ENCODE peak calls at places on chromosomes 12 and 14, in ten cellular contexts. P, V, E, K, M, J, S, C, R and Y are unnamed samples.

GRCh38 chr12:92290016-92290685 is 144.5 kb upstream of the BTG1 start:
- DNase-seq in P (no peak), V (no peak), E (no peak), K (no peak), M (no peak), J (peak; percentile 14), S (peak; percentile 63), C (no peak), R (peak; percentile 54), Y (peak; percentile 69)

GRCh38 chr14:93970967-93971634 is 5.3 kb downstream of the ASB2 start:
- DNase-seq in P (no peak), V (no peak), E (no peak), K (no peak), M (no peak), J (no peak), S (no peak), C (no peak), R (no peak), Y (no peak)

GRCh38 chr12:123971770-123972447 is 722 bp downstream of the CCDC92 start:
- DNase-seq in P (peak; percentile 58), V (peak; percentile 38), E (peak; percentile 52), K (no peak), M (peak; percentile 31), J (no peak), S (peak; percentile 72), C (no peak), R (peak; percentile 47), Y (peak; percentile 65)

GRCh38 chr12:2339022-2339431 is 286.2 kb downstream of the CACNA1C start:
- DNase-seq in P (no peak), V (no peak), E (no peak), K (no peak), M (peak; percentile 33), J (no peak), S (no peak), C (no peak), R (peak; percentile 70), Y (peak; percentile 89)

GRCh38 chr12:127381043-127381668 is 885.8 kb upstream of the TMEM132C start:
- DNase-seq in P (peak; percentile 15), V (no peak), E (peak; percentile 30), K (no peak), M (no peak), J (no peak), S (peak; percentile 36), C (no peak), R (peak; percentile 16), Y (no peak)

GRCh38 chr12:108196319-108196718 is 67.2 kb downstream of the WSCD2 start:
- DNase-seq in P (no peak), V (no peak), E (no peak), K (no peak), M (no peak), J (no peak), S (no peak), C (no peak), R (no peak), Y (no peak)

GRCh38 chr14:87199371-87199770 is 793.6 kb downstream of the GALC start:
- DNase-seq in P (no peak), V (no peak), E (no peak), K (no peak), M (no peak), J (no peak), S (no peak), C (no peak), R (no peak), Y (no peak)

GRCh38 chr14:68789798-68790655 is 2.8 kb downstream of the ZFP36L1 start:
- DNase-seq in P (no peak), V (peak; percentile 31), E (no peak), K (no peak), M (no peak), J (no peak), S (no peak), C (no peak), R (peak; percentile 53), Y (no peak)

GRCh38 chr12:131264625-131265024 is 310.9 kb downstream of the ADGRD1 start:
- DNase-seq in P (no peak), V (no peak), E (peak; percentile 52), K (no peak), M (no peak), J (no peak), S (no peak), C (no peak), R (no peak), Y (no peak)

GRCh38 chr14:67514650-67515385 is 18.3 kb upstream of the PLEKHH1 start:
- DNase-seq in P (no peak), V (peak; percentile 34), E (peak; percentile 45), K (no peak), M (no peak), J (no peak), S (peak; percentile 28), C (no peak), R (peak; percentile 17), Y (no peak)

GRCh38 chr12:131747276-131747675 is 36.4 kb downstream of the SFSWAP start:
- DNase-seq in P (no peak), V (no peak), E (no peak), K (no peak), M (no peak), J (no peak), S (no peak), C (no peak), R (no peak), Y (peak; percentile 9)

GRCh38 chr14:32258574-32258973 is 55.5 kb upstream of the RNU6-8 start:
- DNase-seq in P (no peak), V (peak; percentile 54), E (no peak), K (no peak), M (no peak), J (no peak), S (no peak), C (no peak), R (peak; percentile 14), Y (no peak)

GRCh38 chr14:60328588-60328987 is 79.6 kb downstream of the PPM1A start:
- DNase-seq in P (no peak), V (no peak), E (no peak), K (no peak), M (no peak), J (no peak), S (no peak), C (no peak), R (no peak), Y (no peak)

GRCh38 chr14:60331201-60332045 is 82.4 kb downstream of the PPM1A start:
- DNase-seq in P (peak; percentile 54), V (peak; percentile 43), E (peak; percentile 38), K (no peak), M (no peak), J (no peak), S (peak; percentile 62), C (peak; percentile 43), R (peak; percentile 55), Y (peak; percentile 29)

GRCh38 chr14:60332869-60333268 is 83.8 kb downstream of the PPM1A start:
- DNase-seq in P (no peak), V (no peak), E (no peak), K (no peak), M (no peak), J (no peak), S (no peak), C (no peak), R (no peak), Y (no peak)

GRCh38 chr14:60327447-60328331 is 78.7 kb downstream of the PPM1A start:
- DNase-seq in P (no peak), V (peak; percentile 43), E (no peak), K (no peak), M (no peak), J (no peak), S (peak; percentile 19), C (no peak), R (peak; percentile 15), Y (peak; percentile 46)

DNA sequence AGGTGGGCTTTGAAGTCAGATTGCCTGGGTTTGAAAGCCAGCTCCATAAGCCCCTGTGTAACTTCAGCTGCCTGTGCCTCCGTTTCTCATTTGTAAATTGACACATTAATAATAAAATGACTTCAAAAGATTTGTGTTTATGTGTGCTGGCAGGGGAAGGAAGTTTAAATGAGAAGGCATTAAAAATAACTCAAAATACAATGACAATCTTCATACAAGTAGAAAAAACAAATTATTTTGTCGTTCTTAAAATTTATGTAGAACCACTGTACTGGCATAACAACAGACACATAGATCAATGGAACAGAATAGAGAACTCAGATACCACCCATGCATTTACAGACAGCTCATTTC is 83.0 kb downstream of the PPM1A start:
- DNase-seq in P (no peak), V (no peak), E (no peak), K (no peak), M (no peak), J (no peak), S (no peak), C (no peak), R (no peak), Y (no peak)
- TF ChIP-seq CTCF in P (no peak), V (no peak), E (no peak), K (no peak), M (no peak), J (no peak), S (no peak), C (peak; percentile 41), R (no peak), Y (no peak)

DNA sequence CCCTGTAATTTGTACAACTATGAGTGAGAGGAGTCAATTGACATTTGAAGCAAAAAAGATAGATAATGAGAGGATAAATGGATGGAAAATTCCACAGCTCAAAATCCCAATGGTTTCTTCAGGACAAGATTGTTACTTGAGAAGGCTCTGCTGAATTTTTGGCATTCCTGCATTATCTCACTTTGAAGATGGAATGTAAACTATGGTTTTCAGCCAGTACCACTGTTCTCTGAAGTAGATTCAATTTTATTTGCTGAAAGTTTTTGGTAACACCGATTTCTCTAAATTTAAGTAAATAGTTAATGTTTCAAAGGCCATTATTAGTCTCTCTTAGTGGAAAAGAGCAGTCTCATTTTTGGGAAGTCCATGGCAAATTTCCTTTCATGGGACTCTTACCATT is 121.9 kb upstream of the SLC38A2 start:
- DNase-seq in P (peak; percentile 88), V (no peak), E (no peak), K (no peak), M (peak; percentile 74), J (no peak), S (no peak), C (no peak), R (peak; percentile 89), Y (peak; percentile 47)
- H3K4me3 ChIP-seq in P (peak overlapping the region; percentile 23), V (no peak overlapping the region), E (no peak overlapping the region), K (no peak overlapping the region), M (no peak overlapping the region), J (no peak overlapping the region), S (no peak overlapping the region), C (no peak overlapping the region), R (no peak overlapping the region), Y (no peak overlapping the region)

GRCh38 chr14:90874599-90874998 is 58.4 kb upstream of the TTC7B start:
- DNase-seq in P (no peak), V (no peak), E (no peak), K (no peak), M (no peak), J (no peak), S (no peak), C (no peak), R (no peak), Y (no peak)
- TF ChIP-seq CTCF in P (no peak), V (no peak), E (no peak), K (no peak), M (no peak), J (no peak), S (no peak), C (no peak), R (no peak), Y (no peak)

DNA sequence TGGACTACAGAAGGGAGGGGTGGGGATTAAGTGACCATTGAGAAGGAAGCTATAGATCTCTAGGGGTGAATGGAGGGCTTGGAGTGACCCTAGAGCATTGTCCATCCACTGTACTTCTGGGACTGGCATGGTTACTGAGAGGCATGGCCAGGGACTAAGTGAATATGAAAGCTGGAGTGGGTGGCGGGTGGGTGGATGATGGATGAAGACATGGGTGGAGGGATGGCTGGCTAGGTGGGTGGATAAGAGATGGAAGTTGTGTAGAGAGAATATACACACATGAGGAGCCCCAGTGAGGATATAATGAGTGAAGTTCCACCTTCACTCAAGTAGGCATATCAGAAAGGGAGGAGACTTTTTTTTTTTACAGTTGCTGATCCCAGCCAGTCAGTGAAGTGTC is 65.5 kb upstream of the NRXN3 start:
- DNase-seq in P (no peak), V (no peak), E (no peak), K (no peak), M (no peak), J (no peak), S (no peak), C (no peak), R (no peak), Y (no peak)
- H3K4me3 ChIP-seq in P (no peak overlapping the region), V (no peak overlapping the region), E (no peak overlapping the region), K (no peak overlapping the region), M (no peak overlapping the region), J (no peak overlapping the region), S (no peak overlapping the region), C (no peak overlapping the region), R (no peak overlapping the region), Y (no peak overlapping the region)